ENCODE peak calls at places on chromosomes 2 and 18, in five cellular contexts. U, Z, W, S and F are unnamed samples.

GRCh38 chr2:9961014-9961413 is 9.5 kb downstream of the GRHL1 start:
- DNase-seq in U (no peak), Z (no peak), W (no peak), S (no peak), F (no peak)

GRCh38 chr2:5121677-5122076 is 570.5 kb upstream of the SOX11 start:
- DNase-seq in U (no peak), Z (no peak), W (no peak), S (no peak), F (no peak)

GRCh38 chr2:98012561-98012979 is 16.8 kb upstream of the TMEM131 start:
- DNase-seq in U (no peak), Z (no peak), W (peak), S (no peak), F (no peak)

GRCh38 chr2:1740714-1741584 is 3.4 kb downstream of the PXDN start:
- DNase-seq in U (no peak), Z (no peak), W (no peak), S (no peak), F (no peak)

GRCh38 chr2:74893332-74893731 is 59.4 kb downstream of the HK2 start:
- DNase-seq in U (no peak), Z (no peak), W (no peak), S (peak), F (no peak)

GRCh38 chr18:23494992-23495391 is 8.3 kb upstream of the RMC1 start:
- DNase-seq in U (no peak), Z (no peak), W (no peak), S (no peak), F (no peak)

GRCh38 chr18:77470836-77471413 is 221.3 kb downstream of the GALR1 start:
- DNase-seq in U (no peak), Z (no peak), W (no peak), S (no peak), F (no peak)

GRCh38 chr2:167289651-167290410 is 401.6 kb downstream of the XIRP2 start:
- DNase-seq in U (no peak), Z (no peak), W (no peak), S (no peak), F (no peak)

GRCh38 chr2:217853301-217853881 is 149.4 kb downstream of the TNS1 start:
- DNase-seq in U (no peak), Z (no peak), W (no peak), S (peak), F (no peak)

GRCh38 chr2:233091595-233092375 is 31.6 kb downstream of the INPP5D start:
- DNase-seq in U (no peak), Z (no peak), W (no peak), S (no peak), F (no peak)

GRCh38 chr18:72637319-72638113 is 93.4 kb upstream of the CBLN2 start:
- DNase-seq in U (no peak), Z (no peak), W (no peak), S (no peak), F (no peak)

GRCh38 chr2:240430595-240430994 is 4.9 kb upstream of the GPC1 start:
- DNase-seq in U (no peak), Z (no peak), W (no peak), S (no peak), F (no peak)

GRCh38 chr2:134737671-134738070 is 18.9 kb upstream of the TMEM163 start:
- DNase-seq in U (peak), Z (no peak), W (no peak), S (no peak), F (no peak)

GRCh38 chr2:216056739-216057138 is 24.9 kb downstream of the PECR start:
- DNase-seq in U (no peak), Z (no peak), W (no peak), S (no peak), F (no peak)

GRCh38 chr2:37670378-37671012 is 947 bp downstream of the CDC42EP3 start:
- DNase-seq in U (no peak), Z (no peak), W (no peak), S (no peak), F (no peak)

GRCh38 chr2:174836345-174836999 is 72.2 kb upstream of the CHRNA1 start:
- DNase-seq in U (no peak), Z (no peak), W (no peak), S (peak), F (no peak)

GRCh38 chr2:189702071-189702470 is 27.6 kb downstream of the ANKAR start:
- DNase-seq in U (no peak), Z (no peak), W (no peak), S (no peak), F (no peak)

GRCh38 chr2:2134037-2134436 is 197.0 kb downstream of the MYT1L start:
- DNase-seq in U (no peak), Z (peak), W (no peak), S (no peak), F (no peak)

GRCh38 chr2:109229094-109229675 is 100.2 kb downstream of the SH3RF3 start:
- DNase-seq in U (no peak), Z (no peak), W (no peak), S (no peak), F (no peak)

GRCh38 chr2:170597705-170598420 is 117.3 kb upstream of the SP5 start:
- DNase-seq in U (peak), Z (no peak), W (no peak), S (peak), F (no peak)

GRCh38 chr2:36507408-36507812 is 90.6 kb downstream of the FEZ2 start:
- DNase-seq in U (peak), Z (peak), W (peak), S (peak), F (peak)

GRCh38 chr2:67896131-67896865 is 166.5 kb downstream of the C1D start:
- DNase-seq in U (no peak), Z (no peak), W (no peak), S (no peak), F (no peak)

GRCh38 chr18:79921984-79922965 is 29.2 kb downstream of the SLC66A2 start:
- DNase-seq in U (no peak), Z (no peak), W (no peak), S (no peak), F (no peak)

GRCh38 chr2:71306762-71307161 is 24.8 kb upstream of the ZNF638 start:
- DNase-seq in U (no peak), Z (no peak), W (no peak), S (no peak), F (no peak)

GRCh38 chr2:28567076-28567471 is 71.2 kb downstream of the PLB1 start:
- DNase-seq in U (no peak), Z (no peak), W (peak), S (no peak), F (peak)

GRCh38 chr2:215436705-215437570 is 1.1 kb upstream of the FN1 start:
- DNase-seq in U (no peak), Z (no peak), W (peak), S (no peak), F (no peak)

GRCh38 chr18:44093253-44093652 is 587.4 kb upstream of the SETBP1 start:
- DNase-seq in U (no peak), Z (no peak), W (no peak), S (no peak), F (no peak)

GRCh38 chr2:105052773-105053172 is 14.9 kb downstream of the MRPS9 start:
- DNase-seq in U (no peak), Z (no peak), W (no peak), S (no peak), F (no peak)

GRCh38 chr2:120541553-120541932 is 194.1 kb upstream of the GLI2 start:
- DNase-seq in U (no peak), Z (no peak), W (no peak), S (no peak), F (no peak)

GRCh38 chr18:8091042-8091441 is 518.2 kb upstream of the RAB12 start:
- DNase-seq in U (no peak), Z (no peak), W (no peak), S (peak), F (no peak)

GRCh38 chr18:7844017-7844416 is 276.9 kb downstream of the PTPRM start:
- DNase-seq in U (no peak), Z (no peak), W (no peak), S (no peak), F (no peak)